ENCODE peak calls at places on chromosomes 7 and 10, in four cellular contexts. V is upper lobe of right lung, G is psoas muscle, Z is right cardiac atrium. X is an unnamed sample.

GRCh38 chr10:26637521-26638275 is 59.8 kb upstream of the PDSS1 start:
- ATAC-seq in V (no peak), G (no peak), Z (no peak), X (peak)

GRCh38 chr7:123622660-123623386 is 21.2 kb downstream of the ASB15 start:
- ATAC-seq in V (peak), G (peak), Z (peak), X (no peak)

GRCh38 chr7:43328785-43329380 is 216.4 kb downstream of the HECW1 start:
- ATAC-seq in V (no peak), G (no peak), Z (no peak), X (no peak)

GRCh38 chr7:155800741-155801267 is 11.5 kb downstream of the SHH start:
- ATAC-seq in V (no peak), G (no peak), Z (no peak), X (no peak)

GRCh38 chr10:77036993-77037734 is 600.4 kb downstream of the KCNMA1 start:
- ATAC-seq in V (peak), G (no peak), Z (no peak), X (no peak)

GRCh38 chr10:36802523-36803153 is 322.8 kb upstream of the ANKRD30A start:
- ATAC-seq in V (peak), G (no peak), Z (peak), X (peak)

GRCh38 chr7:31146026-31146425 is 93.9 kb downstream of the ADCYAP1R1 start:
- ATAC-seq in V (no peak), G (no peak), Z (no peak), X (no peak)

GRCh38 chr7:21653623-21654022 is 110.8 kb downstream of the DNAH11 start:
- ATAC-seq in V (no peak), G (no peak), Z (no peak), X (no peak)

GRCh38 chr7:17985473-17986239 is 42.0 kb downstream of the PRPS1L1 start:
- ATAC-seq in V (no peak), G (no peak), Z (no peak), X (no peak)

GRCh38 chr7:80588591-80588990 is 49.9 kb upstream of the CD36 start:
- ATAC-seq in V (no peak), G (no peak), Z (no peak), X (no peak)

GRCh38 chr7:151062399-151063211 is 3.2 kb downstream of the SLC4A2 start:
- ATAC-seq in V (peak), G (peak), Z (peak), X (peak)

GRCh38 chr10:101066890-101067355 is 5.1 kb downstream of the KAZALD1 start:
- ATAC-seq in V (no peak), G (no peak), Z (peak), X (no peak)

GRCh38 chr10:79179404-79180309 is 110.9 kb downstream of the ZMIZ1 start:
- ATAC-seq in V (peak), G (no peak), Z (no peak), X (no peak)

GRCh38 chr7:106193661-106194060 is 81.5 kb upstream of the SYPL1 start:
- ATAC-seq in V (no peak), G (no peak), Z (no peak), X (no peak)

GRCh38 chr10:35716776-35717175 is 74.7 kb upstream of the FZD8 start:
- ATAC-seq in V (no peak), G (no peak), Z (no peak), X (no peak)

GRCh38 chr10:19663344-19663743 is 152.9 kb upstream of the PLXDC2 start:
- ATAC-seq in V (no peak), G (no peak), Z (no peak), X (no peak)

GRCh38 chr7:17986826-17987225 is 40.8 kb downstream of the PRPS1L1 start:
- ATAC-seq in V (peak), G (no peak), Z (peak), X (peak)

GRCh38 chr10:76303682-76304316 is 872.4 kb downstream of the LRMDA start:
- ATAC-seq in V (peak), G (peak), Z (peak), X (peak)

GRCh38 chr7:34133983-34134782 is 228.8 kb downstream of the BMPER start:
- ATAC-seq in V (peak), G (peak), Z (peak), X (peak)

GRCh38 chr7:144500225-144500624 is 96.7 kb upstream of the NOBOX start:
- ATAC-seq in V (no peak), G (no peak), Z (no peak), X (no peak)

GRCh38 chr7:106679153-106679931 is 18.4 kb upstream of the CCDC71L start:
- ATAC-seq in V (peak), G (no peak), Z (no peak), X (peak)

GRCh38 chr7:148669907-148670306 is 28.8 kb upstream of the CUL1 start:
- ATAC-seq in V (no peak), G (no peak), Z (no peak), X (no peak)

GRCh38 chr10:30028006-30028441 is 31.4 kb downstream of the JCAD start:
- ATAC-seq in V (peak), G (no peak), Z (peak), X (peak)

GRCh38 chr7:17530741-17531417 is 232.4 kb downstream of the AHR start:
- ATAC-seq in V (peak), G (no peak), Z (no peak), X (no peak)

GRCh38 chr7:5237286-5237685 is 45.5 kb upstream of the SLC29A4 start:
- ATAC-seq in V (peak), G (peak), Z (peak), X (peak)
- H3K4me3 ChIP-seq in V (peak), G (peak), Z (no peak), X (no peak)

GRCh38 chr10:33363112-33363511 is 28.6 kb upstream of the NRP1 start:
- ATAC-seq in V (no peak), G (no peak), Z (no peak), X (no peak)
- H3K4me3 ChIP-seq in V (no peak), G (no peak), Z (no peak), X (no peak)

GRCh38 chr7:24477807-24478655 is 95.2 kb upstream of the PALS2 start:
- ATAC-seq in V (peak), G (peak), Z (peak), X (peak)

GRCh38 chr7:24476227-24476626 is 97.0 kb upstream of the PALS2 start:
- ATAC-seq in V (no peak), G (peak), Z (peak), X (no peak)

GRCh38 chr7:24475573-24475972 is 97.7 kb upstream of the PALS2 start:
- ATAC-seq in V (no peak), G (no peak), Z (no peak), X (no peak)

GRCh38 chr7:24480501-24480900 is 92.8 kb upstream of the PALS2 start:
- ATAC-seq in V (no peak), G (no peak), Z (no peak), X (no peak)

GRCh38 chr7:24477376-24477775 is 95.9 kb upstream of the PALS2 start:
- ATAC-seq in V (no peak), G (peak), Z (peak), X (no peak)
- H3K4me3 ChIP-seq in V (no peak), G (peak), Z (no peak), X (no peak)

DNA sequence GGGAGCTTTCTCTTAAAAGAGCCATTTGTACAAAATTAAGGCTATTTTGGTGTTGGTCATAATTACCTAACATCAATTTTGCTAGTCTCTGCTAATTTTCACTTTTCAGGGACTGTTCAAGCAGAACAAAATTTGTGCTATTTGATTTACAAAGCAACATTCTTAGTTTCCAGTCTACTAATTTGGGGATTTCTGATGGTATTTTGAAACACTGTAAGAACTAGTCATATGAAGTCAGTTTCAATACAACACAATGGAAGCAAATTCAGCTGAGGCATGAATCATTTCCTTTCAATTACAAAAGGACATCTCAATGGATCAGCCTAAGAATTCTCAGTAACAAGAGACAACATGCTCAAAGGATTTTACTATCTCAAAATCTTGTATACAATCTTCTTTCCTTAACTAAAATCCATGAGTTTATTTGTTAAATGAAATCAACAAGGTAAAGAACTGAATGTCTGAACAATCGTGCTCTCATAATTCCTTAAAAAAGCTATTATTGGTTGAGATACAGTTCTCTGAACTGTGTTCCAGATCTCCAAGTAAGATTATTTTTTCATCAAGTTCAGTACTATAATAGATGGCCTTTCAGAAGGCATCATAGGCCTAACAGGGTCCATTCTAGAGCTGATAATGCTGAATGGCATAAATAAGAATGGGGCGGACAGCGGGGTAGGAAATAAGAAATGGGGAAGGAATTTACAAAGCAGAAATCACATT is 144.6 kb downstream of the NRCAM start:
- ATAC-seq in V (no peak), G (no peak), Z (no peak), X (no peak)
- H3K4me3 ChIP-seq in V (no peak), G (no peak), Z (no peak), X (no peak)

DNA sequence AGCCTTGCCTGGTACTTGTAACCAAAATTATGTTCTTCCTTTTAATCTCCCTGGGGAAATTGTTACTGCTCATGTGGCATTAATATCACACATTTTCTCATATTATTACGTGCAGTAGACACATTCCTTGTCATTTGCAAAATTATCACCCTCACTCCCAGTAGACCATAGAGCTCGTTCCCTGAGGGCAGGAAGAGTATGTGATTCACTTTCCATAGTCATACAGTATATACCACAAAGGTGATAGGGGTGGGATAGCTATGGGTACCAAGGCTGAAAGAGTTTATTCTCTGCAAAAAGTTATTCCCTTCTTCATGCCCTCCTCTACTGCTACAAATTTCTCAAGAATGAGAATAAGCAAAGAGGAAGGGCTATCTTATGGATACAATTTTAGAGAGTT is 359.9 kb upstream of the PCDH15 start:
- ATAC-seq in V (no peak), G (no peak), Z (no peak), X (no peak)
- H3K4me3 ChIP-seq in V (no peak), G (no peak), Z (no peak), X (no peak)

GRCh38 chr7:26153823-26154783 is 2.1 kb downstream of the NFE2L3 start:
- ATAC-seq in V (peak), G (no peak), Z (peak), X (no peak)
- H3K4me3 ChIP-seq in V (peak), G (no peak), Z (no peak), X (no peak)

X was measured in gastroesophageal sphincter.